ENCODE peak calls at places on chromosomes 13 and 19, in six cellular contexts. W is HepG2, E is HCT116, B is SK-N-SH, P is K562, Z is H1. R is an unnamed sample.

GRCh38 chr13:109667754-109668360 is 118.5 kb downstream of the IRS2 start:
- DNase-seq in W (no peak), P (no peak), E (no peak), Z (no peak), B (peak), R (no peak)

GRCh38 chr13:92661406-92661805 is 565.2 kb upstream of the GPC6 start:
- DNase-seq in P (no peak), W (no peak), Z (no peak), B (no peak), E (no peak), R (no peak)

GRCh38 chr13:113589251-113589960 is 4.9 kb downstream of the TFDP1 start:
- DNase-seq in P (no peak), B (no peak), W (no peak), Z (peak), E (no peak), R (no peak)

GRCh38 chr13:37361608-37362007 is 237.0 kb downstream of the POSTN start:
- DNase-seq in B (no peak), E (no peak), Z (no peak), P (no peak), W (no peak), R (no peak)

GRCh38 chr19:21878646-21879045 is 42.7 kb upstream of the ZNF43 start:
- DNase-seq in W (no peak), P (no peak), B (no peak), E (no peak), Z (no peak), R (no peak)

GRCh38 chr13:62209539-62209938 is 793.9 kb upstream of the PCDH20 start:
- DNase-seq in P (no peak), W (no peak), B (no peak), E (no peak), Z (no peak), R (peak)

GRCh38 chr19:40726279-40726678 is 9.4 kb downstream of the ITPKC start:
- DNase-seq in E (no peak), B (no peak), P (no peak), W (no peak), Z (no peak), R (no peak)

GRCh38 chr19:39850892-39851291 is 4.7 kb upstream of the FBL start:
- DNase-seq in E (no peak), Z (no peak), W (no peak), B (no peak), P (no peak), R (no peak)

GRCh38 chr13:74040200-74040599 is 94.0 kb downstream of the KLF12 start:
- DNase-seq in W (peak), B (peak), P (peak), E (peak), Z (peak), R (peak)

GRCh38 chr19:56091751-56092546 is 29.1 kb downstream of the ZNF787 start:
- DNase-seq in W (no peak), E (no peak), B (no peak), P (no peak), Z (no peak), R (peak)

GRCh38 chr13:89212186-89212585 is 1541.0 kb downstream of the SLITRK5 start:
- DNase-seq in B (no peak), P (no peak), W (no peak), E (no peak), Z (no peak), R (peak)

GRCh38 chr13:32883501-32883900 is 132.7 kb upstream of the KL start:
- DNase-seq in P (no peak), E (no peak), B (peak), W (no peak), Z (no peak), R (no peak)

GRCh38 chr13:91133941-91134772 is 213.3 kb upstream of the MIR17HG start:
- DNase-seq in Z (no peak), B (peak), P (peak), W (peak), E (peak), R (peak)

GRCh38 chr19:18046066-18046718 is 38.2 kb downstream of the ARRDC2 start:
- DNase-seq in B (no peak), W (peak), Z (no peak), E (peak), P (no peak), R (no peak)

GRCh38 chr13:25625361-25625760 is 253.6 kb downstream of the ATP8A2 start:
- DNase-seq in W (no peak), P (no peak), B (no peak), E (no peak), Z (no peak), R (no peak)

GRCh38 chr13:113393572-113394503 is 29.9 kb upstream of the GRTP1 start:
- DNase-seq in P (peak), B (no peak), W (peak), E (peak), Z (peak), R (peak)

GRCh38 chr19:50003810-50004419 is 21.3 kb downstream of the VRK3 start:
- DNase-seq in B (no peak), Z (no peak), W (no peak), P (peak), E (peak), R (no peak)

GRCh38 chr13:97434417-97435296 is 688 bp downstream of the RAP2A start:
- DNase-seq in E (no peak), P (no peak), Z (peak), B (peak), W (no peak), R (peak)

GRCh38 chr13:97257800-97258799 is 36.0 kb downstream of the MBNL2 start:
- DNase-seq in B (no peak), P (peak), W (peak), E (peak), Z (no peak), R (peak)

GRCh38 chr19:58356236-58356970 is 3.1 kb upstream of the A1BG start:
- DNase-seq in B (no peak), E (no peak), W (no peak), P (no peak), Z (no peak), R (no peak)

GRCh38 chr13:55439450-55439849 is 1701.3 kb upstream of the PRR20A start:
- DNase-seq in B (no peak), Z (no peak), W (no peak), E (no peak), P (no peak), R (peak)

GRCh38 chr19:9584073-9584833 is at the start of gene ZNF121:
- DNase-seq in Z (peak), B (peak), W (peak), P (peak), E (peak), R (peak)

GRCh38 chr19:17703823-17704463 is 15.3 kb upstream of the MAP1S start:
- DNase-seq in B (peak), W (peak), E (peak), P (peak), Z (peak), R (no peak)

GRCh38 chr19:18762125-18763023 is 28.7 kb downstream of the COMP start:
- DNase-seq in E (peak), P (no peak), B (peak), W (peak), Z (no peak), R (peak)

GRCh38 chr19:4059931-4060620 is 6.6 kb downstream of the ZBTB7A start:
- DNase-seq in B (no peak), P (peak), W (no peak), Z (no peak), E (no peak), R (no peak)

GRCh38 chr19:12052571-12053169 is at the start of gene ZNF878:
- DNase-seq in E (no peak), Z (peak), P (peak), B (peak), W (peak), R (peak)

GRCh38 chr19:43675269-43675879 is 5.4 kb upstream of the PLAUR start:
- DNase-seq in W (no peak), P (no peak), Z (no peak), E (peak), B (no peak), R (peak)

GRCh38 chr13:46844431-46844830 is 47.5 kb upstream of the ESD start:
- DNase-seq in W (no peak), B (no peak), Z (no peak), E (no peak), P (no peak), R (no peak)

GRCh38 chr19:37361994-37362393 is 8.9 kb upstream of the ZNF527 start:
- DNase-seq in E (no peak), P (no peak), B (no peak), Z (no peak), W (no peak), R (no peak)

GRCh38 chr19:11451942-11452813 is 16.7 kb downstream of the PRKCSH start:
- DNase-seq in E (no peak), Z (no peak), W (no peak), B (peak), P (peak), R (no peak)

DNA sequence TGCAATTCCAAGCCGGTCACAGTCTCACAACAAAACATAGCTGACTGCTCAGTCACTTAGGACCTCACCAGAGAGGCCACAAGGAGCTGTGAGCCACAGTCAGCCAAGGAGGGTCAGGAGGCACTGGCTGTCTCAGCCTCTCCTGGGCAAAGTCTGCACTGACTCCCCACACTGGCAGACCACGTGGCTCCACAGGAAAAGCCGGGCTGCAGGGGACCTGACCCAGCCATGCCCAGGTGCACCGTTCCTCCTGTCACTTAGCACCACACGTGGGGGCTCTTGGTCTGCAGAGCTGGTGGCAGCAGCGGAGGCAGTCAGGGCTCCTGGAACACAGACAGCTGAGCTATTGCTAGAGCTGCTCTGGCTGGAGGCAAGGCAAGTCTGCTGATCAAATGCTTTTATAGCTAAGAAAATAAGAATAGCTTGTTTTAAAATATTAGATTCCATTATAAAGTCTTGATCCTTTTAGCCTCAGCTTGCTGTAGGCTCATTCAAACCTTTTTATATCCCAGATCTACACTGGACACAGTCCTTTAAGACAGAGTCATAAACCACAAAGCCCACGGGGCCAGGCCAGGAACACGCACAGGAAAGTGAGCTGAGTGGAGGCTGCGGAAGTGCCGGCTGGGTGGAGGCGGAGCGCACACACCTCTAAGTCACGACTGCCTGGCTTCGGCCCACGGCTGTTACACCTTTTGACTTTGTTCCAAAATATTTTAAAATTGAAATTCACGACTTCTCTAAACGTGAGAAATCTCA is 744.1 kb downstream of the UQCRFS1 start:
- DNase-seq in P (no peak), E (no peak), Z (no peak), B (no peak), W (no peak), R (no peak)
- TF ChIP-seq JUND in P (no peak), E (no peak), Z (no peak), B (no peak), W (no peak), R (no peak)

GRCh38 chr19:33487901-33488817 is 33.4 kb downstream of the PEPD start:
- DNase-seq in B (peak), P (no peak), Z (no peak), W (no peak), E (no peak), R (no peak)
- TF ChIP-seq JUND in B (no peak), P (no peak), Z (no peak), W (no peak), E (no peak), R (no peak)

GRCh38 chr19:1042689-1043511 is 3.0 kb downstream of the ABCA7 start:
- DNase-seq in W (no peak), Z (no peak), P (no peak), E (no peak), B (no peak), R (no peak)
- TF ChIP-seq JUND in W (no peak), Z (no peak), P (no peak), E (no peak), B (no peak), R (no peak)

DNA sequence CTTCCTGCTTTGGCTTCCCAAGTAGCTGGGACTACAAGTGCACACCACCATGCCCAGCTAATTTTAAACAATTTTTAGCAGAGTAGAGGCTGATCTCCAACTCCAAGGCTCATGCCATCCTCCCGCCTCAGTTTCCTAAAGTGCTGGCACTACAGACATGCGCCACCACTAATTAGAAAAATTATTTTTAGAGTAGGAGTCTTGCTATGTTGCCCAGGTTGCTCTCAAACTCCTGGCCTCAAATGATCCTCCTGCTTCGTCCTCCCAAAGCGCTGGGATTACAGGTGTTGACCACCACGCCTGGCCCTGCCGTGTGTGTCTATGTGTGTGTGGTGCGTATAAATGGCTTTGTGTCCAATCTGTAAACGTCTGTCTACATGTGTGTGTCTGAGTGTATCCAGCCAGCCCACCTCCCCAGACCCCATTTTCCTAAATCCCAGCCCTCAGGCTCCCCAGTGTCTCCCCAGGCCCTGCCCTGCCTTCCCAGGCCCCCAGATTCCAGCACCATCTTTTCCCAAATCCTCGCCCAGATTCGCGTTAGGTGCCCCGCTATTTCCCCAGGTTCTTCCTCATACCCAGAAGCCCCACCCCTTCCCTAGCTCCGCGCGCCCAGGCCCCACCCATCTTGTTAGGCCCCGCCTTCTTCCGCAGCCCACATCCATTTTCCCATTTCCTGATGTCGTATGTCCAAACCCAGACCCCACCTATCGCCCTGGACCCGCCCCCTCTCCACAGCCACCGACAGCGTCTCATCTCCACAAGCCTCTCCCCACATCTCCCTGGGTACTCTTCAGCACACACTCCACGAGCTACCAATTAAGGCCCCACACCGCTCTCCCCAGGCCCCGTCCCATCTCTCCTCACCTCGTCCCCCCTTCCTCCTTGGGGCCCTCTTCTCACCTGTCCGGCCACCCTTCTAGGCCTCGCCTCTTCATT is 24.9 kb downstream of the SLC8A2 start:
- DNase-seq in P (peak), B (peak), W (no peak), E (peak), Z (peak), R (peak)
- TF ChIP-seq JUND in P (no peak), B (no peak), W (no peak), E (no peak), Z (no peak), R (no peak)

DNA sequence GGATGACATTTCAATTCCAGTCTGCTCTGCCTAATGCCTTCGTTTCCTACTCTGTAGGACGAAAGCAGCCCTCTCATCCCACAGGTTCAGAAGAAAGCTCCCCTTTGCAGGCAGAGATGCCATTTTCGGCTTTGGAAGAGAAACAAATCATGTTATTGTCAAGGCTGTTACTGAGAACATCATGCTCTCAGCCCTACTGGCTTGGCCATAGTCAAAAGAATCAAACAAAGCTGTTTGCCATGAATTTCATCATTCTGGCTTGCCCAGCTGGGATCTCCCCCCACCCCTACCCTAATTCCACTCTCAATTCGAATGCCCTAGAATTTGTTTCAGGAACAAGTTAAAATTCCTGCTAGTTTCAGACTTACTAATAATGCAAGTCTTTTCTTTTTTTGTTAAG is 162.3 kb upstream of the SERP2 start:
- DNase-seq in E (no peak), W (no peak), Z (no peak), B (no peak), P (no peak), R (no peak)
- TF ChIP-seq JUND in E (no peak), W (no peak), Z (no peak), B (no peak), P (no peak), R (no peak)

GRCh38 chr19:45168767-45169351 is 8.1 kb upstream of the NKPD1 start:
- DNase-seq in P (peak), Z (no peak), B (no peak), W (peak), E (no peak), R (no peak)

GRCh38 chr19:45170146-45171106 is 7.6 kb downstream of the TRAPPC6A start:
- DNase-seq in W (no peak), B (no peak), P (peak), E (no peak), Z (no peak), R (no peak)

GRCh38 chr19:45171211-45171623 is 6.8 kb downstream of the TRAPPC6A start:
- DNase-seq in Z (no peak), P (no peak), E (no peak), W (no peak), B (no peak), R (no peak)

GRCh38 chr19:45172173-45172572 is 5.9 kb downstream of the TRAPPC6A start:
- DNase-seq in E (no peak), W (no peak), P (no peak), B (no peak), Z (no peak), R (no peak)

DNA sequence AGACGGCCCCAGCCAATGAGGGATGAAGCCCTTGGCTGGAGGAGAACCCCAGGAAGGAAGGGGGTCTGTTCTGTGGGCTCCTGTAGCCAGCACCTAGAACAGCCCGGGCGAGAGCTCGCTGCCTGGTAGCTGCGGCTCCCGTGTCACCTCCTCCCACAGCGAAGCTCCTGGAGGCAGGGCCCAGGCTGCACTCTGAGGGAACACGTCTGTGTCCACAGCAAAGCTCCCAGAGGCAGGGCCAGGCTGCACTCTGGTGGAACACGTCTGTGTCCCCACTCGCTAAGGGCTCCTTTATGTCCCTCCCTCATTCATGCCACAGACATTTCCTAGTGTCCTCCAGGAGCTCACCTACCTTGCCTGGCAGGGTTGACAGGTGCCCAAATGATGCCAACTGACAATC is 8.4 kb downstream of the TRAPPC6A start:
- DNase-seq in W (no peak), Z (no peak), B (no peak), E (no peak), P (no peak), R (no peak)
- TF ChIP-seq JUND in W (no peak), Z (no peak), B (no peak), E (no peak), P (no peak), R (no peak)

GRCh38 chr19:5925830-5926459 is 11.9 kb downstream of the CAPS start:
- DNase-seq in Z (no peak), B (no peak), E (no peak), P (no peak), W (no peak), R (no peak)

GRCh38 chr19:5927439-5927821 is 13.4 kb downstream of the CAPS start:
- DNase-seq in B (no peak), E (no peak), W (no peak), Z (no peak), P (no peak), R (no peak)

GRCh38 chr19:5929179-5929578 is 15.1 kb downstream of the CAPS start:
- DNase-seq in Z (no peak), B (no peak), W (no peak), P (no peak), E (no peak), R (no peak)

GRCh38 chr19:5929646-5930045 is 15.6 kb downstream of the CAPS start:
- DNase-seq in Z (no peak), E (no peak), B (no peak), P (peak), W (no peak), R (no peak)

GRCh38 chr19:5926641-5927438 is 12.8 kb downstream of the CAPS start:
- DNase-seq in E (no peak), W (no peak), B (peak), Z (no peak), P (no peak), R (no peak)
- TF ChIP-seq JUND in E (no peak), W (no peak), B (no peak), Z (no peak), P (no peak), R (no peak)

GRCh38 chr19:54229146-54229545 is 6.3 kb upstream of the LILRB3 start:
- DNase-seq in Z (no peak), E (no peak), W (no peak), P (no peak), B (no peak), R (no peak)
- TF ChIP-seq JUND in Z (no peak), E (no peak), W (no peak), P (no peak), B (no peak), R (no peak)

R was measured in T47D.